ENCODE peak calls at places on chromosomes 1 and 21, in five cellular contexts. F, I, B, S and H are unnamed samples.
A peak's percentile ranks its signal among the peaks of the same experiment; 100 is the strongest.

GRCh38 chr1:8116892-8117262 is 90.8 kb upstream of the ERRFI1 start:
- DNase-seq in F (no peak), I (peak; percentile 90), B (no peak), S (peak; percentile 96), H (no peak)

GRCh38 chr21:21156919-21157318 is 158.7 kb downstream of the NCAM2 start:
- DNase-seq in F (no peak), I (peak; percentile 22), B (no peak), S (no peak), H (no peak)

GRCh38 chr1:228148971-228149340 is 774 bp upstream of the GJC2 start:
- DNase-seq in F (no peak), I (no peak), B (no peak), S (no peak), H (no peak)

GRCh38 chr1:172906778-172907592 is 143.8 kb downstream of the TNFSF18 start:
- DNase-seq in F (no peak), I (peak; percentile 96), B (no peak), S (peak; percentile 85), H (peak; percentile 99)

GRCh38 chr1:218546314-218546713 is 201.2 kb downstream of the TGFB2 start:
- DNase-seq in F (no peak), I (no peak), B (no peak), S (no peak), H (peak; percentile 39)

GRCh38 chr1:76040327-76040868 is 34.1 kb upstream of the ST6GALNAC3 start:
- DNase-seq in F (no peak), I (no peak), B (no peak), S (no peak), H (no peak)

GRCh38 chr1:211127166-211127565 is 6.8 kb downstream of the KCNH1 start:
- DNase-seq in F (no peak), I (no peak), B (no peak), S (no peak), H (no peak)

GRCh38 chr1:188706742-188707141 is 1770.9 kb downstream of the BRINP3 start:
- DNase-seq in F (no peak), I (peak; percentile 91), B (no peak), S (peak; percentile 85), H (peak; percentile 90)

GRCh38 chr1:36355811-36356210 is 29.9 kb downstream of the STK40 start:
- DNase-seq in F (no peak), I (no peak), B (no peak), S (no peak), H (no peak)

GRCh38 chr1:186304982-186305949 is 69.8 kb downstream of the TPR start:
- DNase-seq in F (no peak), I (peak; percentile 19), B (no peak), S (peak; percentile 54), H (peak; percentile 46)

GRCh38 chr1:217135569-217135915 is 412.3 kb upstream of the ESRRG start:
- DNase-seq in F (no peak), I (peak; percentile 14), B (no peak), S (peak; percentile 32), H (no peak)

GRCh38 chr1:223716302-223716862 is 4.0 kb downstream of the CAPN2 start:
- DNase-seq in F (no peak), I (peak; percentile 55), B (no peak), S (no peak), H (no peak)

GRCh38 chr1:153626929-153627796 is at the start of gene S100A13:
- DNase-seq in F (peak; percentile 92), I (peak; percentile 94), B (peak; percentile 84), S (peak; percentile 97), H (peak; percentile 97)

GRCh38 chr21:32819702-32820101 is 48.1 kb upstream of the PAXBP1 start:
- DNase-seq in F (no peak), I (peak; percentile 85), B (no peak), S (no peak), H (peak; percentile 65)

GRCh38 chr1:92601044-92601443 is 114.3 kb upstream of the GFI1 start:
- DNase-seq in F (no peak), I (no peak), B (no peak), S (no peak), H (no peak)

GRCh38 chr1:37739222-37739621 is 25.7 kb downstream of the EPHA10 start:
- DNase-seq in F (no peak), I (no peak), B (peak; percentile 69), S (no peak), H (peak; percentile 96)

GRCh38 chr1:32291145-32291707 is 657 bp upstream of the HDAC1 start:
- DNase-seq in F (no peak), I (peak; percentile 58), B (no peak), S (peak; percentile 45), H (peak; percentile 81)

GRCh38 chr21:33972539-33972938 is 56.9 kb upstream of the ATP5PO start:
- DNase-seq in F (no peak), I (no peak), B (no peak), S (no peak), H (no peak)

GRCh38 chr1:89603651-89604413 is 29.1 kb upstream of the LRRC8C start:
- DNase-seq in F (no peak), I (peak; percentile 69), B (no peak), S (no peak), H (peak; percentile 47)

GRCh38 chr1:62688687-62689085 is 500 bp upstream of the DOCK7 start:
- DNase-seq in F (no peak), I (no peak), B (peak; percentile 32), S (no peak), H (peak; percentile 28)

GRCh38 chr1:53544731-53545515 is 85.7 kb downstream of the DMRTB1 start:
- DNase-seq in F (no peak), I (no peak), B (no peak), S (no peak), H (no peak)

GRCh38 chr1:230399321-230400006 is 26.7 kb downstream of the PGBD5 start:
- DNase-seq in F (no peak), I (no peak), B (no peak), S (no peak), H (no peak)
- H3K4me3 ChIP-seq in F (no peak overlapping the region), I (no peak overlapping the region), B (no peak overlapping the region), S (no peak overlapping the region), H (no peak overlapping the region)

GRCh38 chr1:203056516-203056915 is 29.3 kb downstream of the MYOG start:
- DNase-seq in F (no peak), I (no peak), B (no peak), S (no peak), H (no peak)
- H3K4me1 ChIP-seq in F (peaks cover 15% of the 10 kb centered on the region), I (peaks cover 2% of the 10 kb centered on the region), B (no peaks in the 10 kb centered on the region), S (peaks cover 8% of the 10 kb centered on the region), H (no peaks in the 10 kb centered on the region)

GRCh38 chr1:244967159-244967558 is 102.8 kb upstream of the HNRNPU start:
- DNase-seq in F (no peak), I (no peak), B (no peak), S (no peak), H (no peak)

GRCh38 chr1:244970236-244970652 is 105.9 kb upstream of the HNRNPU start:
- DNase-seq in F (no peak), I (peak; percentile 67), B (no peak), S (peak; percentile 82), H (peak; percentile 65)

GRCh38 chr1:244970661-244971523 is 106.5 kb upstream of the HNRNPU start:
- DNase-seq in F (peak; percentile 84), I (peak; percentile 96), B (peak; percentile 94), S (peak; percentile 97), H (peak; percentile 96)

GRCh38 chr1:244969355-244970235 is 105.3 kb upstream of the HNRNPU start:
- DNase-seq in F (no peak), I (peak; percentile 83), B (peak; percentile 74), S (peak; percentile 98), H (peak; percentile 84)

DNA sequence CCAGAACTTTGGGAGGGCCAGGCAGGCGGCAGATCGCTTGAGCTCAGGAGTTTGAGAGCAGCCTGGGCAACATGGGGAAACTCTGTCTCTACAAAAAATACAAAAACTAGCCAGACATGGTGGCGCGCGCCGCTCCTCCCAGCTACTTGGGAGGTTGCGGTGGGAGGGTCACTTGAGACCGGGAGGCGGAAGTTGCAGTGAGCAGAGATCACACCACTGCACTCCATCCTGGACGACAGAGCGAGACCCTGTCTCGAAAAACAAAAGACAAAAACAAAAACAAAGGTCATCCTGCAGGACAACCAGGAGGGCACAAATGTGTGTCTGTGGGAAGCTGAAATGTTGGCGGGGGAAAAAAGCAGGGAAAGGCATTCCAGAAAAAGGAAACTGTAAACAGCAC is 104.1 kb upstream of the HNRNPU start:
- DNase-seq in F (no peak), I (no peak), B (no peak), S (peak; percentile 48), H (no peak)
- H3K9ac ChIP-seq in F (no peak overlapping the region), I (peak overlapping the region; percentile 98), B (no peak overlapping the region), S (peak overlapping the region; percentile 94), H (no peak overlapping the region)

DNA sequence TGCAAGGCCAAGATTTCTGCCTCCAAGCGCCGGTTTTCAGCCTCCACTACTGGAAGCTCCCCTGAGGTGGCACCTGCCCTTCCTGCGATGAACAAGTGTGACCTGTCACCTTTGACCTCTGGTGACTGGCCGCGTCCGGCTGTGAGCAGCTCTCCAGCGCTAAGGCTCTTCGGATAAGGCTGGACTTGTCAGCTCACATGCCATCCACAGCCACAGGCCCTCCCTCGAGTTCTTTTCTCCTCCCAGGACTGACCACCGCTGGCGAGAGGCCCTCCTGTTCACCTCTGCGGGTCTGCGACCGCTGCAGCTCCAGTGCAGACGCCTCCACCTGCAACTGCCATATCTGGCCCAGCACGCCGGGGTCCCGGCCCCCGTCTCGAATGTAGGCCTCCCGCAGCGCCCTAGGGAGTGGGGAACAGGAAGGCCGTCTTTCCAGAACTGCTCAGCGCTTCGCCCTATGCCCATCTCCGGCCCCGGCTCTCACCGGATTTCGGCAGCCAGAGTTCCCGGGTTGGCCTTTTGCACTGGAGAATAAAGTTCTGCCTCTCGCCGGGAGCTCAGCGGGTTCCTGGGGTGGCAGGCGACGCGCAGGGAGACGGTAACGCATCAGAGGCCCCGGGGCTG is 1.5 kb downstream of the CCDC17 start:
- DNase-seq in F (no peak), I (no peak), B (no peak), S (no peak), H (no peak)
- H3K4me3 ChIP-seq in F (no peak overlapping the region), I (no peak overlapping the region), B (no peak overlapping the region), S (no peak overlapping the region), H (no peak overlapping the region)

GRCh38 chr21:43308101-43308500 is 118.8 kb downstream of the SIK1 start:
- DNase-seq in F (no peak), I (no peak), B (no peak), S (no peak), H (no peak)
- H3K4me1 ChIP-seq in F (peaks cover 5% of the 10 kb centered on the region), I (no peaks in the 10 kb centered on the region), B (peaks cover 8% of the 10 kb centered on the region), S (peaks cover 23% of the 10 kb centered on the region), H (peaks cover 17% of the 10 kb centered on the region)